ENCODE peak calls at places on chromosomes 7 and 10, in four cellular contexts. F, B, I and W are unnamed samples.

GRCh38 chr7:27199820-27200760 is at the start of gene HOXA13:
- DNase-seq in I (no peak), F (peak), B (no peak), W (no peak)

GRCh38 chr7:132577206-132578049 is 1.2 kb upstream of the PLXNA4 start:
- DNase-seq in B (no peak), F (peak), I (no peak), W (peak)

GRCh38 chr10:21317902-21318301 is 207.6 kb downstream of the SKIDA1 start:
- DNase-seq in I (no peak), F (no peak), B (no peak), W (no peak)

GRCh38 chr10:130440494-130440893 is 304.3 kb downstream of the GLRX3 start:
- DNase-seq in F (no peak), I (no peak), B (no peak), W (no peak)

GRCh38 chr10:82308641-82309040 is 433.6 kb downstream of the NRG3 start:
- DNase-seq in B (no peak), F (no peak), I (no peak), W (no peak)

GRCh38 chr7:8434290-8435002 is 1.0 kb downstream of the NXPH1 start:
- DNase-seq in F (no peak), I (no peak), B (no peak), W (peak)

GRCh38 chr7:115499966-115500365 is 530.6 kb downstream of the TFEC start:
- DNase-seq in B (no peak), F (no peak), I (no peak), W (no peak)

GRCh38 chr7:82631998-82632397 is 188.4 kb upstream of the CACNA2D1 start:
- DNase-seq in F (no peak), I (no peak), B (no peak), W (no peak)

GRCh38 chr7:68787586-68787985 is 810.7 kb upstream of the AUTS2 start:
- DNase-seq in I (no peak), B (no peak), F (no peak), W (peak)

GRCh38 chr10:103789771-103790201 is 65.6 kb downstream of the SH3PXD2A start:
- DNase-seq in B (no peak), I (no peak), F (no peak), W (no peak)

GRCh38 chr10:21888959-21889358 is 114.6 kb downstream of the DNAJC1 start:
- DNase-seq in F (no peak), I (peak), B (no peak), W (no peak)

GRCh38 chr7:124784879-124785818 is 19.6 kb upstream of the GPR37 start:
- DNase-seq in B (peak), F (peak), I (no peak), W (peak)

GRCh38 chr10:79189853-79190435 is 121.2 kb downstream of the ZMIZ1 start:
- DNase-seq in B (no peak), I (no peak), F (no peak), W (no peak)

GRCh38 chr7:50229964-50230363 is 74.6 kb upstream of the IKZF1 start:
- DNase-seq in F (no peak), I (no peak), B (no peak), W (peak)

GRCh38 chr10:14549496-14549895 is 218.8 kb upstream of the FRMD4A start:
- DNase-seq in F (no peak), B (no peak), I (no peak), W (no peak)

GRCh38 chr10:124732931-124733536 is 11.1 kb downstream of the FAM53B start:
- DNase-seq in I (peak), B (no peak), F (no peak), W (no peak)

GRCh38 chr7:45977256-45977655 is 56.2 kb upstream of the IGFBP3 start:
- DNase-seq in F (no peak), I (no peak), B (no peak), W (no peak)

GRCh38 chr7:80410081-80410480 is 101.8 kb downstream of the GNAT3 start:
- DNase-seq in B (no peak), I (no peak), F (no peak), W (no peak)

GRCh38 chr10:74039561-74040145 is 41.7 kb downstream of the VCL start:
- DNase-seq in B (no peak), I (no peak), F (no peak), W (no peak)

GRCh38 chr10:79360499-79361342 is 13.5 kb downstream of the PPIF start:
- DNase-seq in F (no peak), B (no peak), I (no peak), W (no peak)

GRCh38 chr10:68082815-68083395 is 7.8 kb upstream of the HERC4 start:
- DNase-seq in I (no peak), B (no peak), F (no peak), W (no peak)
- TF ChIP-seq SUZ12 in I (no peak), B (no peak), F (no peak), W (no peak)

GRCh38 chr7:141333459-141333858 is 217.8 kb upstream of the AGK start:
- DNase-seq in B (no peak), F (peak), I (no peak), W (peak)
- TF ChIP-seq SUZ12 in B (no peak), F (no peak), I (no peak), W (no peak)

GRCh38 chr7:23530901-23531793 is 634 bp downstream of the TRA2A start:
- DNase-seq in I (no peak), F (peak), B (peak), W (peak)
- TF ChIP-seq SUZ12 in I (no peak), F (no peak), B (no peak), W (no peak)

DNA sequence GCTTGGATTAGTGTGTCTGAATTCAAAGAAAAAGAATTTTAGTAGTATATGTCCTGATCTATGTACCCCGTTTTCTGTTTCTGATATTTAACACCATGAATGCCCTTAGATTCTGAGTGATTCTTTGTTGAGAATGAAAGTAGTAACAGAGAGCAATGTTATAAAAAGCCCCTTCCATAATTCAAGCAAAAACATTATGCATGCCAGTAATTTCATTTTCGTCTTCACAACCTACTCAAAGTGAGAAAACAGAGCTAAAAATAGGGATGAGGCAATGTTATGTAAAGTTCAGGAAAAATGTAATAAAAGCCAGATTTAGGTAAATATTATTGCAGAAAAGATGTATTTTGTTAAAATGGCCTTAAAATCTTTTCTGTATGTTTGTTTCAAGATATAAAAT is 28.1 kb downstream of the PTPRZ1 start:
- DNase-seq in B (no peak), I (no peak), F (no peak), W (no peak)
- TF ChIP-seq SUZ12 in B (no peak), I (no peak), F (no peak), W (no peak)

DNA sequence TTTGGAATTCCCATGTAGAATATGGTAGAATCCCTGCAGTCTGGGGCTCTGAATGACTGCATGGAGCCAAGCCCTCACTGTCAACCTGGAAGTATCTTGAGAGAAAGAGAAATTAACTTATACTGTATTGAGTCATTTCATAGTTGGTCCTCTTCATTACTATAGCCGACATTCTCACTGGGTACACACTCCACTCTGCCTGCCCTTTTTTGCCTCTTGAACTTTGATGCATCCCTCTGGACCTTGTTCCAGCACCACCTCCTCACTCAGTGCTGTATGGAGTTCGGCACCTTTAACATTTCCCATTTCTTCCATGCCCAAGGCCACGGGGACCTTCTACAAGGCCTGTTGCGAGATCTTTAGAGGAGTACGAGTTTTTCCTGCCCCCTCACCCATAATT is 4.6 kb upstream of the ARHGAP22 start:
- DNase-seq in F (no peak), I (no peak), B (no peak), W (no peak)
- TF ChIP-seq SUZ12 in F (no peak), I (no peak), B (no peak), W (no peak)